ENCODE peak calls at places on chromosomes 7 and 10, in seven cellular contexts. I is cardiac muscle cell, N is OCI-LY7, G is cardiac fibroblast, Y is heart left ventricle, U is brain microvascular endothelial cell, R is AG09309. A is an unnamed sample.

GRCh38 chr7:17939111-17939669 is 1.1 kb downstream of the SNX13 start:
- DNase-seq in I (peak; percentile 50), N (peak; percentile 28), G (peak; percentile 50), Y (no peak), U (peak; percentile 16), R (no peak), A (peak; percentile 10)

GRCh38 chr7:117808910-117809705 is 64.1 kb downstream of the CTTNBP2 start:
- DNase-seq in I (no peak), N (no peak), G (peak; percentile 3), Y (no peak), U (no peak), R (no peak), A (no peak)

GRCh38 chr7:34457329-34457728 is 200.7 kb upstream of the NPSR1 start:
- DNase-seq in I (no peak), N (no peak), G (no peak), Y (peak; percentile 35), U (no peak), R (no peak), A (no peak)

GRCh38 chr10:22824984-22825383 is 102.9 kb upstream of the ARMC3 start:
- DNase-seq in I (no peak), N (no peak), G (no peak), Y (no peak), U (peak; percentile 63), R (no peak), A (no peak)

GRCh38 chr7:108235451-108236061 is 105.4 kb upstream of the LAMB4 start:
- DNase-seq in I (peak; percentile 65), N (no peak), G (peak; percentile 58), Y (no peak), U (no peak), R (no peak), A (no peak)

GRCh38 chr7:148697256-148697841 is 1.4 kb upstream of the CUL1 start:
- DNase-seq in I (peak; percentile 78), N (peak; percentile 44), G (peak; percentile 75), Y (no peak), U (peak; percentile 61), R (no peak), A (peak; percentile 30)

GRCh38 chr7:40482794-40483374 is 348.1 kb downstream of the SUGCT start:
- DNase-seq in I (peak; percentile 57), N (no peak), G (peak; percentile 38), Y (no peak), U (no peak), R (no peak), A (no peak)

GRCh38 chr10:79943871-79944270 is 5.0 kb downstream of the SFTPD start:
- DNase-seq in I (no peak), N (no peak), G (no peak), Y (no peak), U (no peak), R (no peak), A (no peak)

GRCh38 chr10:93342346-93342745 is 139.8 kb downstream of the MYOF start:
- DNase-seq in I (no peak), N (no peak), G (no peak), Y (no peak), U (no peak), R (no peak), A (no peak)

GRCh38 chr10:124074471-124075109 is 18.8 kb downstream of the CHST15 start:
- DNase-seq in I (no peak), N (peak; percentile 65), G (no peak), Y (no peak), U (no peak), R (no peak), A (no peak)

GRCh38 chr10:77943086-77943901 is 16.7 kb upstream of the DLG5 start:
- DNase-seq in I (peak; percentile 83), N (no peak), G (peak; percentile 75), Y (no peak), U (peak; percentile 52), R (no peak), A (no peak)

GRCh38 chr10:234708-235406 is 99.6 kb downstream of the ZMYND11 start:
- DNase-seq in I (no peak), N (no peak), G (no peak), Y (no peak), U (no peak), R (no peak), A (no peak)

GRCh38 chr7:41648506-41648905 is 54.4 kb downstream of the INHBA start:
- DNase-seq in I (no peak), N (no peak), G (no peak), Y (no peak), U (no peak), R (no peak), A (no peak)

GRCh38 chr10:29634105-29634504 is 666 bp downstream of the SVIL start:
- DNase-seq in I (no peak), N (no peak), G (no peak), Y (no peak), U (no peak), R (no peak), A (no peak)

GRCh38 chr10:3173173-3173878 is 744 bp upstream of the PITRM1 start:
- DNase-seq in I (no peak), N (peak; percentile 86), G (no peak), Y (no peak), U (no peak), R (no peak), A (peak; percentile 91)

GRCh38 chr7:33710608-33711007 is 194.7 kb upstream of the BMPER start:
- DNase-seq in I (no peak), N (no peak), G (no peak), Y (no peak), U (peak; percentile 28), R (no peak), A (no peak)

GRCh38 chr10:106608101-106608500 is 556.4 kb downstream of the SORCS1 start:
- DNase-seq in I (peak; percentile 60), N (no peak), G (peak; percentile 58), Y (no peak), U (no peak), R (no peak), A (no peak)

GRCh38 chr10:106612381-106612780 is 552.1 kb downstream of the SORCS1 start:
- DNase-seq in I (no peak), N (no peak), G (no peak), Y (no peak), U (no peak), R (no peak), A (no peak)

GRCh38 chr10:106609466-106609865 is 555.0 kb downstream of the SORCS1 start:
- DNase-seq in I (no peak), N (no peak), G (no peak), Y (no peak), U (no peak), R (no peak), A (no peak)

GRCh38 chr10:106614293-106614692 is 550.2 kb downstream of the SORCS1 start:
- DNase-seq in I (no peak), N (no peak), G (no peak), Y (no peak), U (no peak), R (no peak), A (no peak)

DNA sequence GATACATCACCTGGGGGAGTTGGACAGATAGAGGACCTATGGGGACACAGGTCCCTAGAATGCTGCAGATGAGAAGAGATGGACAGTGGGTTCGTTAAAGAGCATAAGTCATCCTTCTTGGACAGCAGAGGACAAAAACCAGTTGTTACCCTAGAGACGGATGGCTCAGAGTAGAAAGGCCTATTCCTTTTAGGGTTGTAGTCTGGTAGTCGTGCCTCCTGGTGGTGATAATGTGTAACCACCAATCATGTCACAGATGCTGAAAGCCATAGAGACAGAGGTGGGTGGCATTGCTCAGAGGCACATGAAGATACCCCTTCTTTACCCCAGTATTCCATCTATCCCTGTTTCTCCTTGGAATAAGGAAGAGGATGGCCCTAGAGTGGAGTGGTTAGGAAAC is 554.6 kb downstream of the SORCS1 start:
- DNase-seq in I (peak; percentile 5), N (no peak), G (no peak), Y (no peak), U (no peak), R (no peak), A (peak; percentile 12)
- TF ChIP-seq CTCF in I (peak; percentile 22), N (peak; percentile 42), G (peak; percentile 24), Y (no peak), U (peak; percentile 37), R (no peak), A (peak; percentile 28)

GRCh38 chr7:142380064-142380463 is 122.2 kb upstream of the PRSS58 start:
- DNase-seq in I (no peak), N (no peak), G (no peak), Y (no peak), U (no peak), R (no peak), A (no peak)

GRCh38 chr7:142383826-142384507 is 126.1 kb upstream of the PRSS58 start:
- DNase-seq in I (no peak), N (no peak), G (no peak), Y (no peak), U (no peak), R (no peak), A (no peak)

GRCh38 chr7:142385528-142386340 is 127.9 kb upstream of the PRSS58 start:
- DNase-seq in I (peak; percentile 84), N (peak; percentile 67), G (peak; percentile 75), Y (no peak), U (peak; percentile 39), R (peak; percentile 46), A (peak; percentile 63)

GRCh38 chr7:142381727-142382409 is 124.0 kb upstream of the PRSS58 start:
- DNase-seq in I (no peak), N (no peak), G (no peak), Y (no peak), U (no peak), R (no peak), A (no peak)

GRCh38 chr7:142384508-142384922 is 126.7 kb upstream of the PRSS58 start:
- DNase-seq in I (peak; percentile 75), N (no peak), G (peak; percentile 36), Y (no peak), U (no peak), R (peak; percentile 67), A (no peak)
- H3K4me3 ChIP-seq in I (no peak overlapping the region), N (no peak overlapping the region), G (no peak overlapping the region), Y (no peak overlapping the region), U (no peak overlapping the region), R (no peak overlapping the region), A (no peak overlapping the region)

GRCh38 chr7:66699998-66700397 is 40.5 kb upstream of the RABGEF1 start:
- DNase-seq in I (peak; percentile 72), N (no peak), G (peak; percentile 72), Y (no peak), U (no peak), R (no peak), A (no peak)
- TF ChIP-seq CTCF in I (no peak), N (no peak), G (no peak), Y (no peak), U (no peak), R (no peak), A (no peak)

GRCh38 chr7:130904031-130904757 is 170.2 kb upstream of the KLF14 start:
- DNase-seq in I (peak; percentile 92), N (no peak), G (peak; percentile 91), Y (no peak), U (peak; percentile 88), R (peak; percentile 96), A (no peak)
- H3K4me3 ChIP-seq in I (no peak overlapping the region), N (no peak overlapping the region), G (peak overlapping the region; percentile 8), Y (no peak overlapping the region), U (no peak overlapping the region), R (no peak overlapping the region), A (no peak overlapping the region)

GRCh38 chr7:103074519-103075336 is at the start of the genes ARMC10 and FBXL13:
- DNase-seq in I (peak; percentile 94), N (peak; percentile 91), G (peak; percentile 94), Y (peak; percentile 92), U (peak; percentile 81), R (peak; percentile 61), A (peak; percentile 93)
- TF ChIP-seq CTCF in I (peak; percentile 19), N (peak; percentile 24), G (no peak), Y (peak; percentile 21), U (no peak), R (peak; percentile 4), A (no peak)